ENCODE peak calls at places on chromosomes 16 and 17, in ten cellular contexts. F is CD8-positive, alpha-beta memory T cell; N is fibroblast of pulmonary artery; V is stimulated activated naive CD4-positive, alpha-beta T cell treated with Interleukin-2 at 50 U/mL for 16 hours; P is EL; G is bronchial epithelial cell; S is left kidney; E is B cell; H is NCI-H524 treated with DMSO at 0.1 percent for 48 hours; D is HuH-7.5. L is an unnamed sample.

GRCh38 chr16:617855-618254 is 12.9 kb upstream of the WFIKKN1 start:
- DNase-seq in H (no peak), P (no peak), G (no peak), V (no peak), S (no peak), E (no peak), N (no peak), D (no peak), F (no peak), L (no peak)

GRCh38 chr17:66949501-66949900 is 15.0 kb upstream of the CACNG4 start:
- DNase-seq in S (peak), P (peak), E (no peak), V (no peak), N (peak), F (no peak), G (peak), H (no peak), D (no peak), L (peak)

GRCh38 chr17:5555254-5555653 is 29.1 kb downstream of the NLRP1 start:
- DNase-seq in D (no peak), G (peak), H (no peak), F (no peak), N (peak), V (no peak), P (peak), E (no peak), S (no peak), L (peak)

GRCh38 chr16:1787322-1788094 is 4.7 kb downstream of the NUBP2 start:
- DNase-seq in E (no peak), P (no peak), F (no peak), G (no peak), V (no peak), N (no peak), D (no peak), S (no peak), H (no peak), L (no peak)

GRCh38 chr17:28963212-28963611 is 11.9 kb upstream of the PHF12 start:
- DNase-seq in G (no peak), H (no peak), D (no peak), E (no peak), N (peak), F (peak), P (no peak), S (no peak), V (no peak), L (no peak)

GRCh38 chr16:50859628-50860360 is 117.9 kb downstream of the CYLD start:
- DNase-seq in V (no peak), D (no peak), F (no peak), N (no peak), H (no peak), E (no peak), P (no peak), G (no peak), S (no peak), L (no peak)

GRCh38 chr17:62134397-62134796 is 69.3 kb upstream of the MED13 start:
- DNase-seq in G (no peak), N (peak), P (peak), E (no peak), V (no peak), H (peak), S (no peak), D (no peak), F (no peak), L (peak)

GRCh38 chr17:63910096-63910495 is 962 bp downstream of the CSHL1 start:
- DNase-seq in E (no peak), N (no peak), S (no peak), D (no peak), H (no peak), P (no peak), G (no peak), V (no peak), F (no peak), L (no peak)

GRCh38 chr17:19579867-19580565 is 46.4 kb downstream of the SLC47A1 start:
- DNase-seq in G (no peak), D (no peak), S (peak), V (no peak), N (peak), H (no peak), F (no peak), P (peak), E (peak), L (no peak)

GRCh38 chr17:28828294-28829040 is 14.1 kb downstream of the FAM222B start:
- DNase-seq in E (no peak), D (no peak), P (peak), G (no peak), S (no peak), H (peak), N (peak), F (no peak), V (no peak), L (no peak)

GRCh38 chr17:80130992-80131391 is 15.9 kb downstream of the EIF4A3 start:
- DNase-seq in G (no peak), E (no peak), H (no peak), N (no peak), S (no peak), V (no peak), F (no peak), D (no peak), P (no peak), L (no peak)

GRCh38 chr17:64741924-64742670 is 80.0 kb upstream of the SMURF2 start:
- DNase-seq in D (no peak), F (no peak), V (no peak), G (no peak), P (peak), E (no peak), S (peak), N (peak), H (no peak), L (peak)

GRCh38 chr17:352421-353212 is at the start of gene RPH3AL:
- DNase-seq in S (peak), V (no peak), N (peak), E (no peak), H (peak), D (peak), P (no peak), F (no peak), G (peak), L (no peak)

GRCh38 chr17:73291260-73291801 is 20.5 kb downstream of the CDC42EP4 start:
- DNase-seq in D (no peak), E (no peak), P (peak), S (no peak), G (peak), H (no peak), V (no peak), N (peak), F (no peak), L (peak)

GRCh38 chr17:80362428-80363119 is 52.4 kb upstream of the ENDOV start:
- DNase-seq in S (no peak), F (no peak), E (no peak), P (peak), D (no peak), V (no peak), H (no peak), N (peak), G (no peak), L (peak)

GRCh38 chr16:30458561-30459394 is 13.1 kb upstream of the SEPHS2 start:
- DNase-seq in G (no peak), H (no peak), P (no peak), V (peak), D (no peak), E (peak), N (no peak), S (no peak), F (peak), L (no peak)

L was measured in ELR.